ENCODE peak calls at places on chromosomes 12 and 14, in nine cellular contexts. K is NCI-H1417; A is aorta; J is SHP77; R is activated CD4-positive, CD25-positive, alpha-beta regulatory T cell; G is stimulated activated CD4-positive, alpha-beta T cell treated with anti-CD3 and anti-CD28 coated beads, Interleukin-15, amount 100 ng/mL, for 1 hour; N is endodermal cell; O is NCI-H1694 treated with DMSO at 0.1 percent for 48 hours; M is right cardiac atrium. T is an unnamed sample.

GRCh38 chr14:96240641-96241040 is 15.4 kb upstream of the BDKRB1 start:
- DNase-seq in K (no peak), A (no peak), J (no peak), R (no peak), G (no peak), N (no peak), O (no peak), M (no peak), T (no peak)

GRCh38 chr12:6384499-6385436 is 806 bp downstream of the LTBR start:
- DNase-seq in K (no peak), A (peak), J (no peak), R (no peak), G (no peak), N (peak), O (no peak), M (peak), T (no peak)

GRCh38 chr14:96940009-96940408 is 142.8 kb downstream of the VRK1 start:
- DNase-seq in K (no peak), A (no peak), J (no peak), R (no peak), G (no peak), N (peak), O (no peak), M (no peak), T (no peak)

GRCh38 chr12:113242018-113242418 is 20.8 kb downstream of the TPCN1 start:
- DNase-seq in K (no peak), A (peak), J (no peak), R (no peak), G (no peak), N (no peak), O (no peak), M (no peak), T (peak)

GRCh38 chr14:105437723-105438500 is 18.3 kb downstream of the MTA1 start:
- DNase-seq in K (no peak), A (no peak), J (no peak), R (no peak), G (no peak), N (no peak), O (no peak), M (no peak), T (no peak)

GRCh38 chr12:116384629-116385485 is 107.4 kb upstream of the MED13L start:
- DNase-seq in K (peak), A (no peak), J (peak), R (no peak), G (no peak), N (peak), O (no peak), M (no peak), T (no peak)

GRCh38 chr12:130849561-130850417 is 10.7 kb upstream of the STX2 start:
- DNase-seq in K (no peak), A (no peak), J (no peak), R (no peak), G (no peak), N (peak), O (no peak), M (no peak), T (peak)

GRCh38 chr14:60760209-60760608 is 25.6 kb downstream of the MNAT1 start:
- DNase-seq in K (peak), A (no peak), J (no peak), R (no peak), G (no peak), N (no peak), O (no peak), M (no peak), T (peak)

GRCh38 chr12:120630139-120630895 is 10.1 kb upstream of the CABP1 start:
- DNase-seq in K (no peak), A (no peak), J (no peak), R (no peak), G (no peak), N (no peak), O (peak), M (no peak), T (no peak)

GRCh38 chr12:55931317-55931779 is 386 bp downstream of the DGKA start:
- DNase-seq in K (no peak), A (no peak), J (no peak), R (no peak), G (no peak), N (no peak), O (no peak), M (no peak), T (no peak)

GRCh38 chr12:49982246-49983229 is 9.8 kb downstream of the AQP6 start:
- DNase-seq in K (no peak), A (no peak), J (no peak), R (no peak), G (no peak), N (peak), O (peak), M (no peak), T (no peak)

GRCh38 chr14:53963491-53964227 is 7.0 kb upstream of the BMP4 start:
- DNase-seq in K (peak), A (peak), J (no peak), R (no peak), G (no peak), N (peak), O (no peak), M (peak), T (peak)

T was measured in NCI-H69.